ENCODE peak calls at places on chromosomes 6 and 20, in four cellular contexts. S is mesenchymal stem cell, X is Panc1, C is suprapubic skin. N is an unnamed sample. For H3K4me1, the result is how much of the 10 kb centered on the place peaks cover.

GRCh38 chr6:50780382-50780781 is 38.3 kb upstream of the TFAP2B start:
- DNase-seq in C (no peak), X (no peak), S (no peak), N (no peak)

GRCh38 chr6:43705996-43706395 is 18.4 kb upstream of the MRPS18A start:
- DNase-seq in X (no peak), S (no peak), C (no peak), N (no peak)

GRCh38 chr20:4234128-4234527 is 218.8 kb upstream of the RNF24 start:
- DNase-seq in S (no peak), C (no peak), X (no peak), N (peak)

GRCh38 chr6:22236626-22237414 is 60.0 kb downstream of the PRL start:
- DNase-seq in S (peak), C (peak), X (no peak), N (peak)

GRCh38 chr6:90004511-90004910 is 110.2 kb downstream of the GJA10 start:
- DNase-seq in S (no peak), X (no peak), C (no peak), N (no peak)

GRCh38 chr20:45306431-45306982 is at the start of gene RBPJL:
- DNase-seq in X (no peak), S (peak), C (no peak), N (no peak)

GRCh38 chr6:106098383-106099234 is 12.5 kb downstream of the PRDM1 start:
- DNase-seq in X (no peak), S (peak), C (no peak), N (peak)

GRCh38 chr6:30075094-30075986 is at the start of gene RNF39:
- DNase-seq in S (no peak), X (no peak), C (no peak), N (peak)

GRCh38 chr6:40933864-40934263 is 105.2 kb downstream of the UNC5CL start:
- DNase-seq in X (no peak), S (peak), C (no peak), N (no peak)

GRCh38 chr20:3032624-3033023 is 10.8 kb upstream of the GNRH2 start:
- DNase-seq in C (no peak), X (no peak), S (no peak), N (no peak)

GRCh38 chr20:10492065-10492464 is 57.0 kb downstream of the SLX4IP start:
- DNase-seq in S (peak), C (no peak), X (no peak), N (no peak)

GRCh38 chr6:5453531-5453930 is 192.2 kb downstream of the FARS2 start:
- DNase-seq in C (no peak), S (no peak), X (no peak), N (no peak)

GRCh38 chr6:10655508-10656055 is 38.8 kb downstream of the C6orf52 start:
- DNase-seq in S (no peak), X (no peak), C (no peak), N (no peak)

GRCh38 chr20:2688041-2688591 is 4.5 kb upstream of the EBF4 start:
- DNase-seq in S (peak), C (no peak), X (no peak), N (no peak)

GRCh38 chr6:134735461-134735860 is 214.4 kb downstream of the ALDH8A1 start:
- DNase-seq in C (no peak), X (no peak), S (no peak), N (no peak)

GRCh38 chr6:11207199-11207968 is 25.1 kb downstream of the NEDD9 start:
- DNase-seq in X (peak), S (peak), C (peak), N (peak)

GRCh38 chr6:39207421-39208232 is 21.6 kb downstream of the KCNK5 start:
- DNase-seq in C (no peak), S (no peak), X (no peak), N (no peak)

DNA sequence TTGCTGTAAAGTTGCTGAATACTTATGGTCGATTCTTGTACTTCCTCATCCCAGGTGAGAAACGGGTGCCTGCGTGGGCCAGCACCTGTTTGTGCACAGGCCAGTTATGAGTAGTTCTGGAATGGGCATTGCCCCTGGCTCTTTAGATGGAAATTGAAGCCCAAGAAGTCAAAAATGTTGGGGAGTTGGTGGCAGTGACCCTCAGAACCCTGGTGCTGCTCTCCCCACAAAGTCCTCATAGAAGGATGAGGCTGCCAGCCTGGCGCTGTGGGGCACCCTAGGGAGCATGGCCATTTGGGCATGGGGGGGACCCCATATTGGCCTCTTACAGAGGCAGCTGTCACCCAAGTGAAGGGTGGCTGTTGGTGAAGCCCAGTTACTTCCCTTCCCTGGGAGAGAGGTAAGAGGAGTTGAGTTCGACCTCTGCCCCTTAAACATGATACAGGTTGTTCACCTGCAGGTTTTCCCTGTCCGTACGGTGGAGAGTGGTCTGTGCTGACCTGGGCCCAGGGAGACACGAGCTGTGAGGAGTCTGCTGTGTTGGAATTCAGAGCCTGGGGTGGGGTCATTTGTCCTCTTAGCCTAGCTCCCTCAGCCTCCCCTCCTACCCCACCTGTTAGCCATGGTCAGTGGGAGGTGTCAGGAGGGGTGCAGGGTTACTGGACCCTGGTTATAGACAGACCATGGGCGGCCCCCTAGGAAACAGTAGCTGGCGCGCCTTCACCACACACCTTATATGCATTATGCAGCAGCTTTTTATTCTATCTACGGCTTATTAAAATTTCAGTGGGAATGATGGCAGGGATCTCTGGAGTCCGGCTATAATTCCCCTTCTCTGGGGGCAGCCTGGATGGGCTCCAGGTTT is 4.9 kb downstream of the HMGA1 start:
- DNase-seq in X (no peak), S (no peak), C (peak), N (no peak)
- H3K4me1 ChIP-seq in X (half or more), S (under half), C (under half), N (half or more)

GRCh38 chr6:145839653-145840052 is 25.1 kb upstream of the FBXO30 start:
- DNase-seq in C (no peak), X (no peak), S (no peak), N (no peak)

GRCh38 chr6:145838305-145838704 is 23.7 kb upstream of the FBXO30 start:
- DNase-seq in S (no peak), X (no peak), C (no peak), N (peak)

GRCh38 chr6:145836170-145836569 is 21.6 kb upstream of the FBXO30 start:
- DNase-seq in C (no peak), S (peak), X (no peak), N (peak)

GRCh38 chr6:145841668-145842067 is 27.1 kb upstream of the FBXO30 start:
- DNase-seq in C (no peak), S (no peak), X (no peak), N (no peak)

GRCh38 chr6:145836767-145837166 is 22.2 kb upstream of the FBXO30 start:
- DNase-seq in S (peak), X (no peak), C (no peak), N (no peak)
- H3K4me3 ChIP-seq in S (no peak), X (no peak), C (no peak), N (no peak)

GRCh38 chr20:62829231-62830230 is 12.7 kb downstream of the COL9A3 start:
- DNase-seq in X (no peak), C (no peak), S (no peak), N (no peak)

GRCh38 chr20:62830821-62831220 is 14.0 kb downstream of the COL9A3 start:
- DNase-seq in X (no peak), C (no peak), S (no peak), N (no peak)

GRCh38 chr20:62828551-62829230 is 11.8 kb downstream of the COL9A3 start:
- DNase-seq in S (no peak), X (no peak), C (no peak), N (no peak)

GRCh38 chr20:62831361-62831788 is 14.5 kb downstream of the COL9A3 start:
- DNase-seq in X (no peak), S (no peak), C (no peak), N (no peak)

DNA sequence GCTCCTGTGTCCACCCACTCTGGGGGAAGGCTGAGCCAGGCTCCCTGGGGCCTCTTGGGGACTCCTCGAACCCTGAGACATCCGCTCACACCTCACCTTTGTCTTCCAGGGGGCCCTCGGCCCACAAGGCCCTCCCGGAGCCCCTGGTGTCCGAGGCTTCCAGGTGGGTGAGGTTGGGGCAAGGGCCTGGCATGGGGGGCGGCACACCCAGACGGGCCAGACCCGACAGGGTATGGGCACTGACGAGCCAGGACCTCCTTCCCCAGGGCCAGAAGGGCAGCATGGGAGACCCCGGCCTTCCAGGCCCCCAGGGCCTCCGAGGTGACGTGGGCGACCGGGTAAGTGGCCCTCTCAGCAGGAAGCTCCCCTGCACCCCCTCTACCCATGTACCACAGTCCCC is 13.4 kb downstream of the COL9A3 start:
- DNase-seq in X (no peak), S (no peak), C (no peak), N (no peak)
- H3K4me1 ChIP-seq in X (under half), S (under half), C (under half), N (under half)

GRCh38 chr6:149809798-149810197 is 54.4 kb downstream of the LRP11 start:
- DNase-seq in S (no peak), C (no peak), X (no peak), N (no peak)
- H3K4me3 ChIP-seq in S (no peak), C (no peak), X (no peak), N (no peak)

DNA sequence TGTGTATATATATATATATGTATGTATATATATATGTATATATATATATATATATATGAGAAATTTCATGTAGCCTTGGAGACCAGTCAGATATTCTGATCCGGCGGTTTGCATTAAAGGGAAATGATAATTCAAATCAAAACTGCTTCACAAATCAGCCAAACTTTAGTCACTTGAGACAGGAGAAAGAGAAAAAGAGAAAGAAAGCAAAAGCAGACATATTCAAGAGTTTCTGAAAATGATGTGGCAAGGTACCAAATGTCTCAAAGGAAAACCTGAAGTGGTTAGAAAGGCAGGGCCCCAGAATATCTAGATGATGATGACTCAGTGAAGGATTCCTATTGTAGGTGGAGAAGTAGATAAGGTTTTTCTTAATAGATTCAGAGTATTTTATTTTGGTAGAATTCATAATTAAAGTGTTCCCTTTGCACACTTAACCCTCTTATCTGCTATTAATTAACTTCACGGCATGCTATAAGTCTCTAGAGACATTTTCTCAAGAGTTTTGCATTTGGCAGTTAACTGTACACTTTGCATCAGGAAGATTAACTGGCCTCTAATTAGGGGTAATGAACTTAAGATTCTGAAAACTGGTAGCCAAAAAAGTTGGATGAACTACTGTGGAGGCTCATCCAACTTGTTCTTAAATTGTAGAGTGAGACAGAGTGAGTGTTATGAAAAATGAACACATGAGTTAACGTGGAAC is 50.1 kb upstream of the ASF1A start:
- DNase-seq in S (no peak), X (no peak), C (no peak), N (no peak)
- H3K4me1 ChIP-seq in S (under half), X (under half), C (under half), N (under half)

GRCh38 chr20:43798591-43799149 is 71.9 kb upstream of the GTSF1L start:
- DNase-seq in X (no peak), S (no peak), C (no peak), N (no peak)
- H3K4me3 ChIP-seq in X (no peak), S (no peak), C (no peak), N (no peak)

GRCh38 chr6:13308332-13308731 is 20.0 kb downstream of the TBC1D7 start:
- DNase-seq in C (no peak), S (no peak), X (no peak), N (no peak)
- H3K4me1 ChIP-seq in C (under half), S (under half), X (under half), N (under half)

GRCh38 chr6:56667336-56667735 is 24.6 kb upstream of the DST start:
- DNase-seq in C (no peak), S (no peak), X (no peak), N (no peak)

GRCh38 chr6:56660374-56660730 is 17.7 kb upstream of the DST start:
- DNase-seq in X (no peak), C (no peak), S (no peak), N (peak)

GRCh38 chr6:56661298-56661697 is 18.6 kb upstream of the DST start:
- DNase-seq in X (no peak), S (no peak), C (no peak), N (no peak)

GRCh38 chr6:56663344-56663743 is 20.7 kb upstream of the DST start:
- DNase-seq in C (no peak), X (peak), S (no peak), N (peak)

DNA sequence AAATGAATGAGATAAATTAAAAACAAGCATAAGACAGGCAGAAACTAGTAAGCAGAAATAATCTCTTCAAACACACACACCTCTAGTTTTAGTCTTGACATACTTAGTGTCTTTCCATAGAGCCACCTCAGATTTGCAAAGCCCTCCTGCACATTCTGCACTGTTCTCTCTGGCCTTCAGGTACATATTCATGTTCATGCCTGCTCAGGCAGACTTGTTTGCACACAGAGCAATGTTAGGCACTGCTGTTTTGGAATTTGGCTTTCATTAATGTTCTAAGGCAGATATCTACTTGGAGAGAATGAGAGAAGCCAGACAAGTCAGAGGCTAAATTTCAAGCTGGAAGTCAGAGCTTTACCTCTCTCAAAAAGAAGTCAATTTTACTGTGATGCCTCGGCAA is 21.3 kb upstream of the DST start:
- DNase-seq in X (no peak), C (no peak), S (no peak), N (peak)
- H3K4me3 ChIP-seq in X (no peak), C (no peak), S (no peak), N (no peak)

DNA sequence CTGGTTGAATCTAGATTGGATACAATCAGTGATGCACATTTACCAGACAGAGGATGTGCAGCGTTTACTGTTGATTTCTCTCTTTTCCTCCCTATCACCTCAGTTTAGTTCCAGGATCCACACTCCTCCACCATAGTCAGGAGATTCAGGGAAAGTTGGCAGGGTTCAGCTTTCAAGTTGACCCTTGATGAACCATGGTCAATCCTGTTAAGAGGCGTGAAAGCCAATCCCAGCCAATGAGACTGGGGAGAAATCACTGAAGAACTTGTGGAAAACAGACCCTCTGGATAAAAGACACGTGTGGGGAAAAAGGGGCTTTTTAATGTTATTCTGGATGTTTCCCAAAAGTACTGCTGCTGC is 19.2 kb upstream of the SCP2D1 start:
- DNase-seq in S (no peak), X (no peak), C (no peak), N (no peak)
- H3K4me1 ChIP-seq in S (under half), X (under half), C (under half), N (under half)

N was measured in mammary epithelial cell.